ENCODE peak calls at places on chromosome 9, in four cellular contexts. O, E, A and D are unnamed samples.
A peak's percentile ranks its signal among the peaks of the same experiment; 100 is the strongest.

GRCh38 chr9:137437691-137438590 is 3.2 kb downstream of the ENTPD8 start:
- DNase-seq in E (no peak), O (no peak), A (no peak), D (no peak)

GRCh38 chr9:18473551-18474279 is at the start of gene ADAMTSL1:
- DNase-seq in O (peak; percentile 22), E (no peak), A (peak; percentile 86), D (peak; percentile 39)

GRCh38 chr9:137222190-137223077 is at the start of gene RNF208:
- DNase-seq in O (no peak), E (no peak), A (no peak), D (peak; percentile 24)

GRCh38 chr9:125472926-125473701 is 211.5 kb downstream of the GAPVD1 start:
- DNase-seq in O (peak; percentile 61), E (no peak), A (peak; percentile 21), D (peak; percentile 94)

GRCh38 chr9:7336356-7337075 is 463.1 kb downstream of the DMAC1 start:
- DNase-seq in A (no peak), E (no peak), O (no peak), D (peak; percentile 93)

GRCh38 chr9:71472400-71472799 is 295.9 kb downstream of the CEMIP2 start:
- DNase-seq in E (no peak), A (no peak), O (no peak), D (no peak)

GRCh38 chr9:134284741-134285140 is 41.5 kb upstream of the RXRA start:
- DNase-seq in E (no peak), O (no peak), A (no peak), D (no peak)

GRCh38 chr9:38022995-38023394 is 46.0 kb downstream of the SHB start:
- DNase-seq in E (no peak), A (no peak), O (no peak), D (no peak)

GRCh38 chr9:105932276-105932675 is 237.9 kb downstream of the TMEM38B start:
- DNase-seq in A (no peak), O (no peak), E (no peak), D (no peak)

GRCh38 chr9:99221623-99222415 is at the start of the genes ALG2 and SEC61B:
- DNase-seq in O (peak; percentile 98), E (peak; percentile 97), A (peak; percentile 92), D (peak; percentile 97)

GRCh38 chr9:129504404-129504803 is 116.5 kb downstream of the C9orf50 start:
- DNase-seq in O (no peak), A (no peak), E (no peak), D (no peak)

GRCh38 chr9:132806723-132807421 is 71.2 kb downstream of the AK8 start:
- DNase-seq in E (no peak), O (no peak), A (no peak), D (no peak)

GRCh38 chr9:70480405-70480980 is 66.0 kb upstream of the KLF9 start:
- DNase-seq in O (no peak), E (no peak), A (peak; percentile 89), D (peak; percentile 99)

GRCh38 chr9:70043689-70044449 is at the start of gene MAMDC2:
- DNase-seq in E (no peak), A (no peak), O (peak; percentile 69), D (peak; percentile 45)